ENCODE peak calls at places on chromosomes 5 and 9, in eight cellular contexts. F, O, X, H, T, Y, V and S are unnamed samples.

GRCh38 chr5:128681764-128682664 is 144.0 kb upstream of the FBN2 start:
- DNase-seq in X (peak), F (peak), V (no peak), H (no peak), Y (peak), T (no peak), O (no peak), S (no peak)

GRCh38 chr9:90832251-90832650 is 30.6 kb downstream of the SYK start:
- DNase-seq in Y (no peak), O (no peak), X (no peak), F (no peak), T (no peak), V (no peak), H (no peak), S (no peak)

GRCh38 chr5:107570805-107571531 is 99.8 kb downstream of the EFNA5 start:
- DNase-seq in F (no peak), O (no peak), H (no peak), T (no peak), V (no peak), X (peak), Y (peak), S (peak)

GRCh38 chr5:96226941-96227552 is 206.0 kb downstream of the PCSK1 start:
- DNase-seq in Y (peak), X (no peak), O (peak), H (no peak), V (no peak), T (peak), F (peak), S (peak)

GRCh38 chr9:87816041-87816440 is 66.6 kb upstream of the SPATA31E1 start:
- DNase-seq in Y (peak), F (peak), O (peak), X (no peak), H (no peak), V (no peak), T (peak), S (peak)

GRCh38 chr5:39713224-39713911 is 288.6 kb upstream of the DAB2 start:
- DNase-seq in F (no peak), Y (peak), X (no peak), O (peak), H (no peak), V (no peak), T (peak), S (peak)

GRCh38 chr9:78029601-78030552 is 1.7 kb downstream of the GNAQ start:
- DNase-seq in T (peak), F (peak), X (peak), V (no peak), O (peak), H (no peak), Y (peak), S (peak)

GRCh38 chr9:76433851-76434250 is 25.1 kb upstream of the GCNT1 start:
- DNase-seq in F (peak), T (no peak), Y (no peak), H (no peak), X (no peak), O (peak), V (no peak), S (peak)

GRCh38 chr5:153552886-153553285 is 62.4 kb downstream of the GRIA1 start:
- DNase-seq in O (no peak), X (no peak), F (peak), H (no peak), T (no peak), V (no peak), Y (peak), S (no peak)

GRCh38 chr5:6302684-6303083 is 75.7 kb downstream of the MED10 start:
- DNase-seq in O (no peak), F (no peak), T (no peak), V (no peak), X (peak), H (no peak), Y (no peak), S (no peak)

GRCh38 chr9:1051286-1052118 is 1.3 kb downstream of the DMRT2 start:
- DNase-seq in T (no peak), V (no peak), F (peak), Y (no peak), O (no peak), X (peak), H (no peak), S (no peak)

GRCh38 chr9:131709741-131710499 is 30.0 kb downstream of the RAPGEF1 start:
- DNase-seq in X (peak), T (no peak), Y (peak), H (no peak), F (peak), O (no peak), V (no peak), S (no peak)

GRCh38 chr9:16625106-16625505 is 245.4 kb downstream of the BNC2 start:
- DNase-seq in Y (no peak), H (no peak), V (no peak), T (no peak), X (no peak), O (no peak), F (peak), S (no peak)

GRCh38 chr9:19378154-19378553 is 1.9 kb downstream of the RPS6 start:
- DNase-seq in Y (no peak), V (no peak), X (no peak), T (no peak), O (peak), H (no peak), F (no peak), S (no peak)

GRCh38 chr9:19378647-19379046 is 1.4 kb downstream of the RPS6 start:
- DNase-seq in H (no peak), Y (no peak), T (no peak), X (no peak), F (no peak), V (no peak), O (no peak), S (no peak)

GRCh38 chr9:19381656-19382055 is 1.6 kb upstream of the RPS6 start:
- DNase-seq in V (no peak), T (no peak), Y (no peak), F (no peak), H (no peak), O (no peak), X (no peak), S (no peak)

GRCh38 chr9:19379283-19379682 is 753 bp downstream of the RPS6 start:
- DNase-seq in F (no peak), Y (no peak), O (no peak), X (no peak), T (no peak), H (no peak), V (no peak), S (no peak)

GRCh38 chr9:19379697-19380046 is 364 bp downstream of the RPS6 start:
- DNase-seq in Y (peak), V (peak), O (peak), X (peak), T (peak), H (no peak), F (no peak), S (no peak)
- H3K4me3 ChIP-seq in Y (peak), V (peak), O (peak), X (peak), T (peak), H (peak), F (peak), S (peak)

DNA sequence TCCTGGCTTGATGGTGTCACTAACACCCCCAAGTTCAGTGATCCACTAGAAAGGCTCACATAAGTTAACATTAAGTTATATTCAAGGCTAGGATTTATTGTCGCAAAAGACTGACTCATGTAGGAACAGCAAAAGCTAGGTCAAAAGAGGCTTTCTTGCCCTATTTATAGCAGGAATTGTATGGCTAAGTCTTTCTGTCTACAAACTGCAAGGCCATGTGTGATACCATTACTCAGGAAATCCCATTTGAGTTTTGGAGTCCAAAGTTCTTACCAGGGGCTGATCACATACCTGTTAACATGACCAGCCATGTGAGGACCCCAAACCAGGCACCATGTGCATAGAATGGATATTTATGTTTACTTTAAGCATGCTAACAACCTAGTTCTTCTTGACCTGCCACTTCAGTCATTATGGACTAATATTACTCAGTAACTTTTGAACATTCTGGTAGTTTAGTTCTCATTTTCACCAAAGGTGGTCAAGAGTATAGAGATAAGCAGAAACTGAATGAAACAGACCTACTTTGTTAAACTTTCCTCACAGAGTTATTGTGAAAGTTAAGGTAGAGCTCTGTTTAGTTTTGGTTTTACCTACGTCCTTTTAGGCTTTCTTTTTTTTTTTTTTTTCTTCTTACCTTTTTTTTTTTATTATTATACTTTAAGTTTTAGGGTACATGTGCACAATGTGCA is 281.1 kb downstream of the FER start:
- DNase-seq in X (no peak), F (no peak), Y (no peak), O (no peak), H (no peak), V (no peak), T (no peak), S (peak)
- H3K4me3 ChIP-seq in X (no peak), F (no peak), Y (no peak), O (no peak), H (no peak), V (no peak), T (no peak), S (no peak)

DNA sequence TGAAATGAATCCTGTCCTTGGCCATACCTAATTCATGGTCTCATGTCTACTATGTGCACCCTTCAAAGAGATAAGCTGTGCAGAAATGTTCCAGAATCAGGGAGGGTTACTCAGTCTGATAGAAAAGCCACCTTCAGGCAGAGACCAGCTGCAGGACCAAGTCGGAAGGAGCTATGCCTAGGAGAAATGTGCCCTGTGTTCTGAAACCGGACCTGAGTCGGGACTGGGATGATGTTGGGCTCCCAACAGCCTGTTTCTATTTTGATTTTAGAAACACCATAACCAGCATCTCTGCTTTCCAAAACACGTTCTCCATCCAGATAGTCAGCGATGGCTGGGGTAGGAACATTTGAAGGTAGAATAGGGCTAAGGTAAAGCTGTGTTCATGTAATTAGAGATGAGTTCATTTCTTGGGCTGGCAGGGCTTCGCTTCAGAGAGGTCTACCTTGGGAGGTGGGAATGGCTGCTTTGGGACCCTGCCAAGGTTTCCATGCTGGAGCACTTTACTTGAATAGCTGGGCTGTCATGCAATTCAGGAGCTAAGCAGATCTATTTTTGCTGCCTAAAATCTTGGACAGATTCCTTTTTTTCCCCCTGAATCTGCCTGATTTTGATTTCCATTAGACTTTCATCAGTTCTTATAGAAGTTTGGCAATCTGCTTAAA is 2.8 kb downstream of the ADCY2 start:
- DNase-seq in H (no peak), T (no peak), V (no peak), F (no peak), X (no peak), O (no peak), Y (no peak), S (no peak)
- H3K4me3 ChIP-seq in H (no peak), T (no peak), V (no peak), F (no peak), X (peak), O (no peak), Y (no peak), S (no peak)

GRCh38 chr9:137460363-137461315 is 1.5 kb upstream of the NSMF start:
- DNase-seq in V (peak), X (no peak), H (peak), F (no peak), T (peak), O (no peak), Y (no peak), S (no peak)
- H3K4me3 ChIP-seq in V (no peak), X (no peak), H (no peak), F (no peak), T (no peak), O (no peak), Y (no peak), S (no peak)